ENCODE peak calls at places on chromosomes 7 and 10, in five cellular contexts. J is SHP77, W is NCI-H1930, A is prostate gland, X is NCI-H1092. I is an unnamed sample.

GRCh38 chr10:95208702-95209391 is 14.8 kb downstream of the ACSM6 start:
- DNase-seq in J (no peak), X (no peak), W (no peak), A (no peak), I (no peak)

GRCh38 chr10:63197304-63198092 is 64.4 kb downstream of the NRBF2 start:
- DNase-seq in W (no peak), A (no peak), X (no peak), J (no peak), I (no peak)

GRCh38 chr10:132248455-132249231 is 59.1 kb downstream of the STK32C start:
- DNase-seq in W (peak; percentile 37), J (peak; percentile 53), A (no peak), X (peak; percentile 17), I (no peak)

GRCh38 chr7:111802194-111802785 is 240.0 kb upstream of the IMMP2L start:
- DNase-seq in X (no peak), W (no peak), J (no peak), A (no peak), I (no peak)

GRCh38 chr10:88058750-88059149 is 195.3 kb downstream of the PTEN start:
- DNase-seq in A (no peak), X (no peak), J (no peak), W (no peak), I (no peak)

GRCh38 chr7:28785002-28785995 is 172.8 kb downstream of the TRIL start:
- DNase-seq in W (no peak), J (no peak), A (no peak), X (no peak), I (no peak)

GRCh38 chr7:64875258-64875657 is 27.8 kb upstream of the ZNF273 start:
- DNase-seq in X (no peak), A (no peak), W (no peak), J (no peak), I (no peak)

GRCh38 chr10:49798275-49798674 is 36.2 kb upstream of the OGDHL start:
- DNase-seq in W (no peak), A (no peak), J (no peak), X (no peak), I (no peak)

GRCh38 chr7:11540271-11540761 is 291.7 kb downstream of the THSD7A start:
- DNase-seq in W (no peak), A (no peak), J (no peak), X (no peak), I (no peak)

GRCh38 chr7:110774066-110774465 is 316.9 kb upstream of the LRRN3 start:
- DNase-seq in W (no peak), J (no peak), A (peak; percentile 18), X (no peak), I (no peak)

GRCh38 chr10:63671317-63671937 is 150.2 kb downstream of the REEP3 start:
- DNase-seq in A (no peak), W (no peak), X (peak; percentile 33), J (no peak), I (no peak)

GRCh38 chr10:101036726-101037125 is 5.7 kb downstream of the SFXN3 start:
- DNase-seq in J (no peak), X (no peak), A (no peak), W (no peak), I (no peak)

GRCh38 chr10:22537810-22538209 is 176.6 kb downstream of the PIP4K2A start:
- DNase-seq in A (no peak), X (no peak), W (no peak), J (no peak), I (no peak)

GRCh38 chr7:42858570-42858969 is 53.3 kb downstream of the C7orf25 start:
- DNase-seq in J (no peak), W (no peak), X (no peak), A (no peak), I (no peak)

GRCh38 chr10:13535346-13535745 is 6.5 kb upstream of the BEND7 start:
- DNase-seq in A (no peak), W (no peak), X (no peak), J (no peak), I (no peak)

GRCh38 chr7:147231275-147231674 is 1114.7 kb downstream of the CNTNAP2 start:
- DNase-seq in J (no peak), X (no peak), W (no peak), A (no peak), I (no peak)

GRCh38 chr10:36345770-36346169 is 703.7 kb upstream of the FZD8 start:
- DNase-seq in A (no peak), J (no peak), X (no peak), W (no peak), I (no peak)

GRCh38 chr10:71805776-71806705 is 32.7 kb upstream of the VSIR start:
- DNase-seq in J (no peak), X (no peak), W (no peak), A (no peak), I (no peak)

GRCh38 chr7:81478664-81479063 is 291.2 kb downstream of the HGF start:
- DNase-seq in J (peak; percentile 82), W (no peak), X (no peak), A (no peak), I (no peak)

GRCh38 chr10:102546606-102547310 is 43.0 kb downstream of the SUFU start:
- DNase-seq in W (no peak), J (no peak), X (no peak), A (no peak), I (no peak)

GRCh38 chr7:128715079-128715478 is 24.1 kb upstream of the CALU start:
- DNase-seq in W (no peak), X (no peak), J (no peak), A (no peak), I (no peak)

GRCh38 chr10:102523250-102524029 is 19.7 kb downstream of the SUFU start:
- DNase-seq in A (no peak), W (no peak), X (no peak), J (no peak), I (no peak)

GRCh38 chr10:7258948-7259523 is 151.8 kb downstream of the SFMBT2 start:
- DNase-seq in W (no peak), X (no peak), A (no peak), J (no peak), I (no peak)

GRCh38 chr7:33831389-33832118 is 73.8 kb upstream of the BMPER start:
- DNase-seq in J (peak; percentile 63), A (peak; percentile 42), W (no peak), X (no peak), I (no peak)

GRCh38 chr7:21193895-21194294 is 234.0 kb upstream of the SP4 start:
- DNase-seq in A (no peak), X (no peak), J (no peak), W (no peak), I (no peak)

GRCh38 chr10:14578060-14578952 is 196.4 kb downstream of the FAM107B start:
- DNase-seq in X (no peak), A (no peak), W (no peak), J (no peak), I (no peak)

GRCh38 chr7:35596061-35596460 is 98.9 kb downstream of the HERPUD2 start:
- DNase-seq in J (no peak), W (no peak), X (no peak), A (no peak), I (no peak)

GRCh38 chr10:15558136-15558535 is 161.6 kb downstream of the ITGA8 start:
- DNase-seq in A (no peak), X (no peak), J (no peak), W (no peak), I (no peak)

GRCh38 chr10:116947838-116948529 is 57.0 kb downstream of the SHTN1 start:
- DNase-seq in J (no peak), W (no peak), A (no peak), X (no peak), I (no peak)

GRCh38 chr10:18737841-18738240 is 78.6 kb downstream of the ARL5B start:
- DNase-seq in J (no peak), A (no peak), X (no peak), W (no peak), I (no peak)

GRCh38 chr7:1454471-1455065 is 4.7 kb downstream of the MICALL2 start:
- DNase-seq in X (no peak), W (no peak), J (no peak), A (no peak), I (no peak)

GRCh38 chr7:8480466-8480865 is 47.1 kb downstream of the NXPH1 start:
- DNase-seq in A (no peak), J (peak; percentile 61), X (no peak), W (no peak), I (no peak)

GRCh38 chr7:42029405-42029804 is 207.6 kb downstream of the GLI3 start:
- DNase-seq in A (no peak), X (no peak), J (no peak), W (no peak), I (no peak)

GRCh38 chr10:60203993-60204618 is 185.6 kb downstream of the ANK3 start:
- DNase-seq in W (no peak), A (no peak), X (no peak), J (no peak), I (no peak)

I was measured in GM12878.